ENCODE peak calls at places on chromosome 20, in four cellular contexts. E is AG04449, X is substantia nigra, D is ovary. H is an unnamed sample.

GRCh38 chr20:50246367-50247195 is 56.0 kb downstream of the CEBPB start:
- DNase-seq in X (no peak), D (no peak), E (no peak), H (no peak)

GRCh38 chr20:32594204-32594603 is 9.1 kb upstream of the NOL4L start:
- DNase-seq in X (no peak), D (no peak), E (no peak), H (no peak)

GRCh38 chr20:2984028-2984501 is 59.4 kb upstream of the GNRH2 start:
- DNase-seq in X (no peak), E (no peak), D (no peak), H (no peak)

GRCh38 chr20:42598586-42598985 is 591.1 kb downstream of the PTPRT start:
- DNase-seq in E (no peak), X (no peak), D (no peak), H (no peak)

GRCh38 chr20:34744847-34745246 is 40.7 kb downstream of the TP53INP2 start:
- DNase-seq in E (no peak), D (no peak), X (no peak), H (no peak)

GRCh38 chr20:45039470-45039811 is 61.5 kb downstream of the KCNS1 start:
- DNase-seq in X (no peak), D (no peak), E (no peak), H (no peak)

GRCh38 chr20:50258790-50259483 is 68.3 kb downstream of the CEBPB start:
- DNase-seq in E (no peak), X (no peak), D (no peak), H (no peak)

GRCh38 chr20:22763257-22763906 is 179.0 kb upstream of the FOXA2 start:
- DNase-seq in E (no peak), D (no peak), X (no peak), H (no peak)

GRCh38 chr20:23655551-23656211 is 17.9 kb upstream of the CST3 start:
- DNase-seq in E (no peak), D (peak), X (peak), H (no peak)

GRCh38 chr20:23178806-23179205 is 92.7 kb upstream of the CD93 start:
- DNase-seq in E (no peak), D (no peak), X (no peak), H (no peak)

GRCh38 chr20:38195041-38195504 is 30.0 kb upstream of the TGM2 start:
- DNase-seq in E (no peak), X (no peak), D (no peak), H (no peak)

GRCh38 chr20:22402550-22402949 is 181.8 kb downstream of the FOXA2 start:
- DNase-seq in X (no peak), D (no peak), E (no peak), H (no peak)

GRCh38 chr20:50981714-50982048 is 23.1 kb downstream of the MOCS3 start:
- DNase-seq in X (no peak), E (no peak), D (no peak), H (no peak)

GRCh38 chr20:17645546-17646208 is 36.4 kb downstream of the RRBP1 start:
- DNase-seq in E (no peak), X (no peak), D (no peak), H (no peak)

GRCh38 chr20:31670371-31671228 is 32.9 kb downstream of the COX4I2 start:
- DNase-seq in E (no peak), D (no peak), X (peak), H (no peak)

GRCh38 chr20:44730441-44730840 is 15.2 kb upstream of the KCNK15 start:
- DNase-seq in X (no peak), E (peak), D (no peak), H (no peak)

GRCh38 chr20:41137412-41138216 is at the start of gene PLCG1:
- DNase-seq in E (no peak), D (peak), X (peak), H (peak)

GRCh38 chr20:31675828-31676533 is 38.3 kb downstream of the COX4I2 start:
- DNase-seq in D (peak), E (no peak), X (no peak), H (no peak)

GRCh38 chr20:10553326-10553984 is 118.3 kb downstream of the SLX4IP start:
- DNase-seq in D (peak), E (no peak), X (peak), H (no peak)

GRCh38 chr20:31723282-31724078 is 812 bp upstream of the BCL2L1 start:
- DNase-seq in D (peak), X (peak), E (peak), H (peak)

GRCh38 chr20:3367125-3367524 is 40.3 kb downstream of the DNAAF9 start:
- DNase-seq in X (no peak), E (no peak), D (no peak), H (no peak)

GRCh38 chr20:26134606-26135005 is 438.0 kb upstream of the ZNF337 start:
- DNase-seq in D (no peak), X (no peak), E (no peak), H (no peak)

GRCh38 chr20:21175433-21175832 is 49.6 kb downstream of the KIZ start:
- DNase-seq in D (no peak), X (no peak), E (no peak), H (no peak)

GRCh38 chr20:58699246-58700107 is 6.9 kb downstream of the NPEPL1 start:
- DNase-seq in D (no peak), X (no peak), E (no peak), H (no peak)

GRCh38 chr20:1187605-1188171 is 2.9 kb upstream of the TMEM74B start:
- DNase-seq in X (no peak), D (no peak), E (no peak), H (peak)

GRCh38 chr20:2246081-2246491 is 49.7 kb upstream of the TGM3 start:
- DNase-seq in X (no peak), D (no peak), E (no peak), H (no peak)

GRCh38 chr20:15818651-15819071 is 754.6 kb downstream of the KIF16B start:
- DNase-seq in E (no peak), D (no peak), X (no peak), H (no peak)

GRCh38 chr20:59598625-59599310 is 5.6 kb upstream of the PHACTR3 start:
- DNase-seq in X (peak), D (no peak), E (no peak), H (peak)

GRCh38 chr20:32127347-32127746 is 17.8 kb downstream of the TM9SF4 start:
- DNase-seq in X (no peak), E (no peak), D (no peak), H (no peak)

GRCh38 chr20:63246490-63247284 is 7.6 kb downstream of the NKAIN4 start:
- DNase-seq in E (no peak), D (no peak), X (no peak), H (no peak)

GRCh38 chr20:63518351-63518861 is 2.2 kb upstream of the PPDPF start:
- DNase-seq in X (no peak), E (no peak), D (no peak), H (no peak)

GRCh38 chr20:44594730-44595129 is 12.4 kb downstream of the PKIG start:
- DNase-seq in X (no peak), E (peak), D (no peak), H (no peak)

GRCh38 chr20:9359561-9360308 is 154.7 kb upstream of the LAMP5 start:
- DNase-seq in X (peak), D (no peak), E (no peak), H (peak)

GRCh38 chr20:6184086-6184485 is 61.3 kb upstream of the FERMT1 start:
- DNase-seq in D (no peak), E (no peak), X (no peak), H (no peak)

GRCh38 chr20:21360686-21361085 is 36.6 kb downstream of the NKX2-4 start:
- DNase-seq in E (no peak), D (no peak), X (no peak), H (no peak)

GRCh38 chr20:17910828-17911294 is 57.7 kb downstream of the SNX5 start:
- DNase-seq in E (peak), X (no peak), D (peak), H (no peak)

H was measured in HuH-7.